ENCODE peak calls at places on chromosomes 16 and 17, in seven cellular contexts. One of them, this sample, is unnamed.

GRCh38 chr16:74480150-74481029 is 59.1 kb upstream of the CLEC18B start:
- DNase-seq in body of pancreas: peak; percentile 10
- DNase-seq in Calu3: peak; percentile 86
- DNase-seq in HFF-Myc: peak; percentile 38
- DNase-seq in suprapubic skin: peak; percentile 73
- DNase-seq in epithelial cell of proximal tubule: no peak
- DNase-seq in H9: no peak
- DNase-seq in this sample: peak; percentile 72

GRCh38 chr16:85279874-85280545 is 167.7 kb upstream of the CIBAR2 start:
- DNase-seq in body of pancreas: peak; percentile 31
- DNase-seq in HFF-Myc: no peak
- DNase-seq in Calu3: no peak
- DNase-seq in suprapubic skin: no peak
- DNase-seq in epithelial cell of proximal tubule: no peak
- DNase-seq in H9: no peak
- DNase-seq in this sample: no peak

GRCh38 chr17:65143899-65144590 is 6.9 kb downstream of the RGS9 start:
- DNase-seq in epithelial cell of proximal tubule: no peak
- DNase-seq in suprapubic skin: no peak
- DNase-seq in body of pancreas: peak; percentile 14
- DNase-seq in H9: no peak
- DNase-seq in HFF-Myc: no peak
- DNase-seq in Calu3: no peak
- DNase-seq in this sample: no peak

GRCh38 chr16:30142672-30143346 is 19.8 kb upstream of the MAPK3 start:
- DNase-seq in HFF-Myc: no peak
- DNase-seq in suprapubic skin: no peak
- DNase-seq in epithelial cell of proximal tubule: no peak
- DNase-seq in H9: peak; percentile 30
- DNase-seq in body of pancreas: no peak
- DNase-seq in Calu3: peak; percentile 22
- DNase-seq in this sample: no peak

GRCh38 chr16:29831490-29831889 is 11.2 kb downstream of the MVP start:
- DNase-seq in body of pancreas: peak; percentile 93
- DNase-seq in HFF-Myc: no peak
- DNase-seq in H9: no peak
- DNase-seq in epithelial cell of proximal tubule: no peak
- DNase-seq in Calu3: no peak
- DNase-seq in suprapubic skin: no peak
- DNase-seq in this sample: no peak

GRCh38 chr16:72877374-72878028 is 170.4 kb downstream of the ZFHX3 start:
- DNase-seq in suprapubic skin: no peak
- DNase-seq in epithelial cell of proximal tubule: peak; percentile 31
- DNase-seq in body of pancreas: no peak
- DNase-seq in Calu3: peak; percentile 64
- DNase-seq in H9: no peak
- DNase-seq in HFF-Myc: peak; percentile 86
- DNase-seq in this sample: peak; percentile 95

GRCh38 chr17:74426551-74427047 is 5.3 kb upstream of the GPRC5C start:
- DNase-seq in Calu3: no peak
- DNase-seq in epithelial cell of proximal tubule: no peak
- DNase-seq in HFF-Myc: no peak
- DNase-seq in body of pancreas: no peak
- DNase-seq in H9: no peak
- DNase-seq in suprapubic skin: no peak
- DNase-seq in this sample: no peak

GRCh38 chr17:4477286-4477791 is 21.3 kb upstream of the SPNS2 start:
- DNase-seq in HFF-Myc: no peak
- DNase-seq in epithelial cell of proximal tubule: no peak
- DNase-seq in body of pancreas: no peak
- DNase-seq in H9: no peak
- DNase-seq in suprapubic skin: peak; percentile 47
- DNase-seq in Calu3: no peak
- DNase-seq in this sample: no peak

GRCh38 chr16:49457196-49457595 is 83.6 kb downstream of the C16orf78 start:
- DNase-seq in body of pancreas: no peak
- DNase-seq in suprapubic skin: peak; percentile 24
- DNase-seq in epithelial cell of proximal tubule: no peak
- DNase-seq in Calu3: no peak
- DNase-seq in HFF-Myc: no peak
- DNase-seq in H9: peak; percentile 3
- DNase-seq in this sample: no peak

GRCh38 chr17:80941171-80941570 is 50.5 kb upstream of the CHMP6 start:
- DNase-seq in epithelial cell of proximal tubule: no peak
- DNase-seq in body of pancreas: no peak
- DNase-seq in H9: no peak
- DNase-seq in suprapubic skin: peak; percentile 55
- DNase-seq in HFF-Myc: no peak
- DNase-seq in Calu3: no peak
- DNase-seq in this sample: no peak

GRCh38 chr17:73595068-73595865 is 49.0 kb downstream of the SDK2 start:
- DNase-seq in body of pancreas: no peak
- DNase-seq in suprapubic skin: no peak
- DNase-seq in epithelial cell of proximal tubule: no peak
- DNase-seq in Calu3: peak; percentile 10
- DNase-seq in HFF-Myc: no peak
- DNase-seq in H9: peak; percentile 92
- DNase-seq in this sample: no peak

GRCh38 chr17:79562806-79563141 is 48.1 kb downstream of the RBFOX3 start:
- DNase-seq in H9: no peak
- DNase-seq in HFF-Myc: no peak
- DNase-seq in epithelial cell of proximal tubule: no peak
- DNase-seq in Calu3: no peak
- DNase-seq in body of pancreas: no peak
- DNase-seq in suprapubic skin: peak; percentile 14
- DNase-seq in this sample: no peak

GRCh38 chr17:42406602-42407288 is 16.3 kb downstream of the CAVIN1 start:
- DNase-seq in Calu3: no peak
- DNase-seq in epithelial cell of proximal tubule: no peak
- DNase-seq in H9: no peak
- DNase-seq in suprapubic skin: no peak
- DNase-seq in body of pancreas: no peak
- DNase-seq in HFF-Myc: no peak
- DNase-seq in this sample: no peak

GRCh38 chr16:4115209-4115940 is 867 bp downstream of the ADCY9 start:
- DNase-seq in epithelial cell of proximal tubule: no peak
- DNase-seq in suprapubic skin: peak; percentile 78
- DNase-seq in HFF-Myc: no peak
- DNase-seq in Calu3: peak; percentile 56
- DNase-seq in H9: peak; percentile 71
- DNase-seq in body of pancreas: peak; percentile 74
- DNase-seq in this sample: peak; percentile 57

DNA sequence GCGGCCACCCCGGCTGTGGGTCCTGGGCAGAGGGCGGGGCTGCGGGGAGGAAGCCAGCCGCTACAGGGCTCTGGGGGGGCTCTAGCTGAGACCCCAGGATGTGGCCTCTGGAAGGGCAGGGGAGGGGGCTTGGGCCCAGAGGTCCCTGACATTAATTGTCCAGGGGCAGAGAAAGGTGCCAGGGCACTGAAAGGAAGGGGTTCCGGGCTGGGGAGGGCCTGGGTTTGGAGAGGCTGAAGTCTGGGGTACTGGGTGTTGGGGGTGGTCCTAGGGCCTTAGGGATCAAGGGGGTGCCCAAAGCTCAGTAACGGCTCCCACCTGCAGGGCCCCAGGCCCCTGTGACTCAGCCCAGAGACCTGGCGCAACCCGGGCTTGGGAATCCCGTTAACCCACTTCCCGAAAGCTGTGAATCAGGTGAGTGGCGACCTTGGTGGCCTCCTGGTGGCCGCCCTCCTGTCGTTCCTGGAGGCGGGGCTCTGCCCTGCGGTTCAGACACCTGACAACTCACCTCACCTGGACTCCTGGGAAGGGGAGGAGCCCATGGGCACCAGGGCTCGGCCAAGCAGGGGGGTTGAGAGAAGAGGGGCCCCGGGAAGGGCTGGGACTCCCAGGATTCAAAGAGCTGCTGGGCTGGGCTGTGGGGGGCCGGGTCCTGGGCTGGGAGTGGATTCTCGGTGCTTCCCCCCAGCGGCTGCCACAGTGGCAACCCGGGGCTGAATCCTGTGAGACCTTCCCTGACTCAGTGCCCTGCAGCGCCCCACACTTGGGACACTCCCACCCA is 465 bp upstream of the PRSS22 start:
- DNase-seq in suprapubic skin: no peak
- DNase-seq in Calu3: peak; percentile 98
- DNase-seq in H9: peak; percentile 87
- DNase-seq in epithelial cell of proximal tubule: no peak
- DNase-seq in HFF-Myc: no peak
- DNase-seq in body of pancreas: peak; percentile 96
- DNase-seq in this sample: no peak
- TF ChIP-seq CTCF in suprapubic skin: no peak
- TF ChIP-seq CTCF in Calu3: peak; percentile 56
- TF ChIP-seq CTCF in H9: peak; percentile 14
- TF ChIP-seq CTCF in epithelial cell of proximal tubule: peak; percentile 4
- TF ChIP-seq CTCF in HFF-Myc: no peak
- TF ChIP-seq CTCF in body of pancreas: peak; percentile 83
- TF ChIP-seq CTCF in this sample: no peak

DNA sequence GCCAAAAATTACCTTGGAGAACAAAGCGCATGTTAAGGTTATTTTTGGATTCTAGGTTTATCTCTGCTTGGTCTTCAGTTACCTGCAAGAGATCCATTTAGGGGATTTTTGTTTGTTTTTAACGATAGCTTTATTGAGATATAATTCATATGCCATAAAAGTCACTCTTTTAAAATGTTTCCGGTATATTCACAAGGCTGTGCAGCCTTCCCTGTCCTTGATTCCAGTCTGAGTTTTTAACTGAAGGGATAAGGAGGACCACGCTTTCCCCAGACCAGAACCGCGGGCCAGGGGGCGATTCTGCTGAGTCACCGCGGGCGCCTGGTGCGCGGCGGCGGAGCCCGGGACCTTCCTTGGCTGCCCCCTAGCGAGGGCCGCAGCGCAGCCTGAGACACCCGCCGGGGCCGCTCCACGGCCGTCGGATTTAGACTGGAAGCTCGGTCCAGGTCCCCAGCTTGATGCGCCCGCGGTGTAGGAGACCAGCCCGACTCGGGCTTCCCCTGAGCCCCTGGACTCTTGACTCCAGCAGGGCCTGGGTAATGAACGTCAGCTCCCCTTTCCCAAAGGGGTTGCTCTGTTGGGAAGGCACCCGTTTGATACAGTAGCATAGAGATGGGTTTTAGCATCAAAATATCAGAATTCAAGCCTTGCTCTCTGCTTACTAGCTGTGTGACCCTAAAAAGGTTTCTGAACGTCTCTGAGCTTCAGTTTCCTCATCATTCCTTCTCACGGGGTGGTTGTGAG is 50.0 kb upstream of the STH start:
- DNase-seq in epithelial cell of proximal tubule: no peak
- DNase-seq in HFF-Myc: peak; percentile 14
- DNase-seq in suprapubic skin: peak; percentile 77
- DNase-seq in body of pancreas: peak; percentile 83
- DNase-seq in Calu3: peak; percentile 91
- DNase-seq in H9: peak; percentile 88
- DNase-seq in this sample: peak; percentile 48
- TF ChIP-seq CTCF in epithelial cell of proximal tubule: peak; percentile 76
- TF ChIP-seq CTCF in HFF-Myc: peak; percentile 83
- TF ChIP-seq CTCF in suprapubic skin: peak; percentile 62
- TF ChIP-seq CTCF in body of pancreas: peak; percentile 89
- TF ChIP-seq CTCF in Calu3: peak; percentile 94
- TF ChIP-seq CTCF in H9: peak; percentile 84
- TF ChIP-seq CTCF in this sample: peak; percentile 82

DNA sequence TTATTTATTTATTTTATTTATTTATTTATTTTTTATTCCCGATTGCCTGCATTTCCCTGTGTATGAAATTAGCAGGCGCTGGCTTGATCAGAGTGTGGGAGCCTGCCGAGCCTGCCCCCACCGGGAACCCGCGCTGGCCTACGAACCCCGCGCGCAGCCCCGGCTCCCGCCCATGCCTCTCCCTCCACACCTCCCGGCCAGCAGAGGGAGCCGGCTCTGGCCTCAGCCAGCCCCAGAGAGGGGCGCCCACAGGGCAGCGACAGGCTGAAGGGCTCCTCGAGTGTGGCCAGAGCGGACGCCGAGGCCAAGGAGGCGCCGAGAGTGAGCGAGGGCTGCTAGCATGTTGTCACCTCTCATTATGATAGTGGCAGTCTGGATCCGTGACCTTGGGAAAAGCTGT is 13.0 kb upstream of the RBL2 start:
- DNase-seq in epithelial cell of proximal tubule: no peak
- DNase-seq in HFF-Myc: no peak
- DNase-seq in H9: no peak
- DNase-seq in suprapubic skin: no peak
- DNase-seq in Calu3: no peak
- DNase-seq in body of pancreas: no peak
- DNase-seq in this sample: no peak
- TF ChIP-seq CTCF in epithelial cell of proximal tubule: no peak
- TF ChIP-seq CTCF in HFF-Myc: peak; percentile 6
- TF ChIP-seq CTCF in H9: peak; percentile 31
- TF ChIP-seq CTCF in suprapubic skin: no peak
- TF ChIP-seq CTCF in Calu3: peak; percentile 30
- TF ChIP-seq CTCF in body of pancreas: no peak
- TF ChIP-seq CTCF in this sample: peak; percentile 29

DNA sequence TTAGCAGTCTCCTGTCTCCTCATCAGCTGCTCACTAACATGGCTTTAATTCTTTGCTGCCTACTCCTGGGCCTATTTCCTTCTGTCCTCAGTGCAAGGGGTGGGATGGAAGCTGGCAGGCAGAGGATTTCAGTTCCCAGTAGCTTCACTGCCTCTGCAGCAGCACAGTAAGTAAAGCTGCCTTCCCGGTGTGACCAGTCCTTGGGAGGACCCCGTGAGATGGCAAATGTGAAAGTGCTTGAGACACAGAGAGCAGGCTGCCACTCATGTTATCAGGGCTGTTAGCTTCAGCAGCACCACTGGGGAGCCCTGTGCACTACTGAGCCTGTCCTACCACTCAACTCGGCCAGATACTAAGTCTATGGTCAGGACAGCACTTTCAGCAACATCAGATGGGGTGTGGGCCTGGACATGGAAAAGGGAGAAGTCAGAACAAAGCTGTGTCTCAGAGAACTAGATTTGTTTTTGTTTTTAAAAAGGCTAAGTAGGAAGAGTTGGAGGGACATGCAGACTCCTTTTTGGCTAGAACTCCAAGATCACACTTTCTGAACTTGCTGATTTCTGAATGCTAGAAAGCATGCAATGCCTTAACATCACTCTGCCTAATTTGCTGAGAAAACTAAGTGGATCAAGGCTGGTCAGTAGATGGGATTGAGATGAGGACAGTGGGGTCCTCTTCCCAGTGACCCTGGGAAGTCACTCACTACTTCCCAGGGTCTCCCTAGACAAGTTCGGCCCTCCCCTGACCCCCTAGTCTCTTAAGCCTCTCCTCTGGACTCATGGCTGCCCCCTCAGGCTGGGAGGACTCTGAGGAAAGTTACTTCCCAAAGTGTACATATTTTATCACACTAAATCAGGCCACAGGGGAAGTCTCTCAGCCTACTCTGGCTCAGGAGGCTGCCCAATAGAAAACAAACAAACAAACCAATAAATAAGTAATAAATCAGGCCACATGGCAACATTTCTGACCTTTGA is 1.1 kb downstream of the ACSF2 start:
- DNase-seq in suprapubic skin: no peak
- DNase-seq in body of pancreas: peak; percentile 31
- DNase-seq in Calu3: peak; percentile 60
- DNase-seq in HFF-Myc: no peak
- DNase-seq in H9: peak; percentile 62
- DNase-seq in epithelial cell of proximal tubule: no peak
- DNase-seq in this sample: peak; percentile 10
- TF ChIP-seq CTCF in suprapubic skin: no peak
- TF ChIP-seq CTCF in body of pancreas: no peak
- TF ChIP-seq CTCF in Calu3: peak; percentile 8
- TF ChIP-seq CTCF in HFF-Myc: no peak
- TF ChIP-seq CTCF in H9: peak; percentile 54
- TF ChIP-seq CTCF in epithelial cell of proximal tubule: peak; percentile 55
- TF ChIP-seq CTCF in this sample: peak; percentile 36

GRCh38 chr16:83200005-83200779 is 573.4 kb downstream of the CDH13 start:
- DNase-seq in H9: peak; percentile 46
- DNase-seq in Calu3: no peak
- DNase-seq in epithelial cell of proximal tubule: no peak
- DNase-seq in body of pancreas: peak; percentile 17
- DNase-seq in HFF-Myc: no peak
- DNase-seq in suprapubic skin: no peak
- DNase-seq in this sample: no peak
- TF ChIP-seq CTCF in H9: peak; percentile 49
- TF ChIP-seq CTCF in Calu3: no peak
- TF ChIP-seq CTCF in epithelial cell of proximal tubule: no peak
- TF ChIP-seq CTCF in body of pancreas: no peak
- TF ChIP-seq CTCF in HFF-Myc: no peak
- TF ChIP-seq CTCF in suprapubic skin: no peak
- TF ChIP-seq CTCF in this sample: no peak

This sample was measured in HFFc6.